ENCODE peak calls at places on chromosomes 1 and 21, in eight cellular contexts. L is ovary, J is A549, N is transverse colon, V is sigmoid colon, K is stomach, M is K562, Y is tibial nerve. T is an unnamed sample.
A peak's percentile ranks its signal among the peaks of the same experiment; 100 is the strongest.

GRCh38 chr1:113686891-113687624 is 72.2 kb downstream of the PHTF1 start:
- DNase-seq in Y (no peak), K (no peak), J (no peak), L (no peak), M (no peak), N (no peak), V (no peak), T (no peak)

GRCh38 chr21:41634211-41634694 is 126.3 kb upstream of the TMPRSS2 start:
- DNase-seq in V (no peak), N (peak; percentile 57), M (no peak), Y (no peak), J (peak; percentile 46), L (no peak), K (no peak), T (no peak)

GRCh38 chr1:8463144-8463927 is 145.4 kb downstream of the SLC45A1 start:
- DNase-seq in M (peak; percentile 47), N (peak; percentile 47), Y (peak; percentile 67), J (no peak), V (no peak), L (no peak), K (peak; percentile 50), T (no peak)

GRCh38 chr1:86119214-86119764 is 37.3 kb downstream of the COL24A1 start:
- DNase-seq in V (no peak), Y (no peak), L (no peak), M (no peak), N (no peak), K (no peak), J (no peak), T (no peak)

GRCh38 chr1:64745181-64745985 is 508 bp downstream of the RAVER2 start:
- DNase-seq in K (peak; percentile 35), M (peak; percentile 31), J (peak; percentile 37), L (peak; percentile 38), N (peak; percentile 53), V (peak; percentile 73), Y (peak; percentile 18), T (peak; percentile 61)

GRCh38 chr1:20589331-20590312 is 725 bp downstream of the CDA start:
- DNase-seq in V (peak; percentile 77), L (peak; percentile 63), Y (no peak), K (no peak), J (no peak), M (peak; percentile 22), N (no peak), T (peak; percentile 85)

GRCh38 chr1:167635233-167635648 is 5.2 kb downstream of the RCSD1 start:
- DNase-seq in J (no peak), N (no peak), Y (no peak), K (no peak), L (peak; percentile 49), M (peak; percentile 93), V (no peak), T (no peak)

GRCh38 chr1:229203030-229203751 is 67.7 kb upstream of the RAB4A start:
- DNase-seq in L (no peak), M (peak; percentile 52), Y (no peak), V (no peak), K (no peak), J (peak; percentile 83), N (no peak), T (no peak)

GRCh38 chr1:183901748-183902341 is 96.9 kb downstream of the RGL1 start:
- DNase-seq in V (no peak), J (no peak), K (no peak), M (no peak), L (no peak), N (no peak), Y (no peak), T (no peak)

GRCh38 chr1:196516373-196516772 is 91.9 kb downstream of the KCNT2 start:
- DNase-seq in L (no peak), Y (no peak), N (no peak), J (no peak), K (no peak), V (no peak), M (peak; percentile 14), T (no peak)

DNA sequence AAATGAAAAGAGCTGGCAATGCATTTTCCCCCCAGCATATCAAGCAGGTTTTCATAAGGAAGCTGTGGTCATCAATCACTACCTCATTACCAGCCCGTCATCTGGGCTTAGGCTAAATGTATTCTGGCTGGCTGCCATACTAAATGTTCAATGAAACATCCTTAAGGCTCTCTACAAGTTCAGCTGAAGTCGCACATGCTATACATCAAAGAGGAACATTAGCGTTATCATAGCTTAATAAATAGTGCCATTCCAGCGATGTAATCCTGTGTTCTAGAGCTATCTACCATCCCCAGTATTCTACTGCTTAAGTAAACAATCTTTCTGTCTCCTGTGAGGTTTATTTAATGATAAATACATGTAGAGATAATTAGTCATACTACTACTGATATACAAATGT is 288.8 kb downstream of the DPYD start:
- DNase-seq in L (no peak), Y (no peak), K (no peak), N (no peak), V (no peak), M (no peak), J (peak; percentile 1), T (no peak)
- TF ChIP-seq EP300 in L (no peak), Y (no peak), K (no peak), N (no peak), V (no peak), M (no peak), J (no peak), T (no peak)

DNA sequence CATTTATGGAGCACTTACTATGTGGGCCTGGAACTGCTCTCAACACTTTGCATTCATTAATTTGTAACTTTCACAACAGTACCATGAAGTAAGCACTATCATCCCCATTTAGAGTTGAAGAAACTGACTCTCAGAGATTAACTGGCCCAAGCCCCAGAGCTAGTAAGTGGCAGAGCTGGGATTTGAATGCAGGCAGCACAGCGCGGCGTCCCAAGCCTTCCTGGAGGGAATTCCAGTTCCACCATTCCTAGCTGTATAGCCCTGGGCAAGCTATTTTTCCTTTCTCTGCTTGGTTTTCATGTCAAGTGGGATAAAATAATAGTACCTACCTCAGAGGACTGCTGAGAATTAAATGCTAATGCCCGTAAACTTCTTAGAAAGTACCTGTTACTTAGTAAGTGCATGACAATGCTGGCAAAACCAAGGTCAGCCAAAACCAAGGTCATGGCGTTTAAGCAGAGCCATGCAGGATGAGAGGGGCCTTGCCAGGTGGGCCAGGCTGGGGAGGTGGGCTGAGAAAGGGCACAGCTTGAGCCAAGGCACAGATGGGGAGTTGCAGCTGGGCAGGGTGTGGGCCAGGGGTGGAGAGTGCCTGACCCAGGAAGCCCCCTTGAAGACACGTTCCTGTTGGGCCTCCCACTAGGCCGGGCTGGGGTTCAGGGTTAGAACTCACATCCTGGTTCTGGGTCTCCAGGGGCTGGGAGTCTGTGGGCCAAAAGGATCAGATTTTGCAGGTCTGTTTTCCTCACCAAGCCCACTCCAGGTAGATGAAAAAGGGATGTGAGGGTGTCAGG is 4.6 kb upstream of the KNCN start:
- DNase-seq in K (no peak), Y (no peak), M (no peak), J (no peak), V (no peak), N (no peak), L (no peak), T (no peak)
- H3K27ac ChIP-seq in K (peak overlapping the region; percentile 2), Y (no peak overlapping the region), M (no peak overlapping the region), J (no peak overlapping the region), V (no peak overlapping the region), N (no peak overlapping the region), L (no peak overlapping the region), T (no peak overlapping the region)

DNA sequence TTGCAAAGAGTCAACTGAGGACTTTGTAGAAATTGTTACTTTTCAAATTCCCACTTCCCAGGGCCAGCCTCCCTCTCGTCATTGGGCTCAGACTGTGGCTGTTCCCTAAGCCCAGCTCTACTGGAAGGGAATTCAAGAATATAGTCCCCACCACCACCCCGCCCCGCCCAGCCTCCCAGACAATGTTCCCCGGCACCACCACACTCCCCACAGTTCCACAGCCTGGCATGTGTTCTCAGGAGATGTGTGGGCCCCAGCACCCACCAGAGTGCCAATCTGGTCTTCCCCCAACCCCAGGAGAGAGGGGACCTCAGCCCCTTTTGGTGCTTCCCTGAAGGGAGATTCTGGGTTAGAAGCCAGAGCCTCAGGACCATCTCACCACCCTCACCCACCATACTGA is 120.1 kb downstream of the SYT2 start:
- DNase-seq in Y (no peak), K (no peak), J (no peak), N (no peak), V (no peak), L (no peak), M (no peak), T (no peak)
- H3K4me1 ChIP-seq in Y (no peaks in the 10 kb centered on the region), K (peaks cover 46% of the 10 kb centered on the region), J (peaks cover 65% of the 10 kb centered on the region), N (peaks cover 8% of the 10 kb centered on the region), V (peaks cover 50% of the 10 kb centered on the region), L (peaks cover 15% of the 10 kb centered on the region), M (peaks cover 11% of the 10 kb centered on the region), T (peaks cover 69% of the 10 kb centered on the region)

DNA sequence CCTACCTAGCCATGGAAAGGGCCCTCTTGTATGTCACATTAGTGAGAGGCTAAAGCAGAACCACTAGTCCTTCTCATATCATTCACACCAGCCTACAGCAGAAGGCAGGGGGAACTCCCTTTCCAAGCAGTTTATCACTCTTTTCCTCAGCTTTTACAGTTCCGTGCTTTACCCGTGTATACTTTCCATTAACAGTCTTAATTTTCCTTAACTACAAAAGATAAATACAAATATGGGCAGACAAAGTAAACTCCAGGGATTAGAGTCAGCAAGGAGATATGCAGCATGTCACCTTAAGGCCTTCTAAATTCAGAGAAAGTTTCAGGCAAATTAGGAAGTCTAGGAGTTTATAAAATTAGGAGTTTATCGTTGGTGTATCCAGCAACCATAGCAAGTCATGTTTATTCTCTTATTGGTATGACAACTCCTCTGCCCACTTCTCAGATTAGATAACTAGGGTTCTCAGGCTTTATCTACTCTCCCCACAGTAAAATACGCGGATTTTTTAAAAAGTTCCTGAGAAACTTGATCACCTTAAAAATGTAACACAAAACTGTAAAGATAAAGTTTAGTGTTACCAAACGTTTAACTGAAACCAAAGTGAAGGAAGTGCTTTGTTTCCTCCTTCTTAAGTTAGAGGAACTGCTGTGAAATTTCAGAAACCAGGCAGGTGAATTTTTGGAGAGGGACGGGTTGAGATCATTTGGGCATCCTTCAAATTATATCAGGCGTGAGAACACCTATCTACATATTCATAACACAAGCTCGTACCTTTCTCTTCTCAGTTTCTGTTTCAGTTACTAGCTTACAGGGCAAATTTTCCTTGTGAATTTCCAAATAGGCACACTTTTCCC is 42.7 kb upstream of the SLC19A2 start:
- DNase-seq in N (no peak), M (no peak), K (no peak), J (no peak), Y (no peak), V (no peak), L (no peak), T (no peak)
- TF ChIP-seq EP300 in N (no peak), M (no peak), K (no peak), J (no peak), Y (no peak), V (no peak), L (no peak), T (no peak)

GRCh38 chr1:5659606-5660005 is 332.6 kb downstream of the NPHP4 start:
- DNase-seq in K (no peak), V (peak; percentile 30), J (no peak), M (no peak), N (no peak), L (no peak), Y (no peak), T (no peak)
- H3K27ac ChIP-seq in K (no peak overlapping the region), V (no peak overlapping the region), J (no peak overlapping the region), M (no peak overlapping the region), N (no peak overlapping the region), L (no peak overlapping the region), Y (no peak overlapping the region), T (peak overlapping the region; percentile 72)

DNA sequence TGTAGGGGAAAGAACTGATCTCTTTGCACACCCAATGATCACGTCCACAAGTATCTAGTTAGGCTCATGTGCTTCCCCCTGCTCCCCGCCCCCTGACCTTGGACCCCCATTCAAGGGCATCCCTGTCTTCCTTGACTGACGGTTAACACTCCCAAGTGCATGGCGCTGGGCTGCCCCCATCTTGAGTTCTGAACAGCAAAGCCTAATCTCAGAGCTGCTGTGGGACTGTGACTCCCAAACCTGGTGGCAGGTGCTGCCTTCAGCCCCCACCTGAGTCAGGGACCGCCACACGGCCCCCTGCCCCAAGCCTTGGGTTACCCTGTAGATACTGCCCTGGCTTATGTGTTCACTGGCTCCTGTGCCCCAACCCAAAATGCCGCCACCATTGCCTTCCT is 925 bp downstream of the TNNI1 start:
- DNase-seq in V (no peak), L (no peak), M (no peak), J (no peak), K (no peak), N (no peak), Y (no peak), T (no peak)
- H3K4me1 ChIP-seq in V (no peaks in the 10 kb centered on the region), L (no peaks in the 10 kb centered on the region), M (no peaks in the 10 kb centered on the region), J (no peaks in the 10 kb centered on the region), K (no peaks in the 10 kb centered on the region), N (no peaks in the 10 kb centered on the region), Y (no peaks in the 10 kb centered on the region), T (no peaks in the 10 kb centered on the region)